ENCODE peak calls at places on chromosomes 1 and 21, in four cellular contexts. P is Calu3, S is upper lobe of left lung, K is heart left ventricle. L is an unnamed sample.

GRCh38 chr1:53137729-53138128 is 4.7 kb downstream of the SLC1A7 start:
- DNase-seq in P (no peak), S (no peak), K (no peak), L (no peak)

GRCh38 chr21:43591468-43592050 is 67.7 kb downstream of the HSF2BP start:
- DNase-seq in K (no peak), P (no peak), S (no peak), L (no peak)

GRCh38 chr1:60598055-60598910 is 484.1 kb upstream of the NFIA start:
- DNase-seq in S (no peak), K (no peak), P (no peak), L (no peak)

GRCh38 chr1:6007318-6008083 is 15.3 kb upstream of the NPHP4 start:
- DNase-seq in P (no peak), S (no peak), K (peak), L (no peak)

GRCh38 chr1:157181258-157181657 is 43.1 kb upstream of the ETV3 start:
- DNase-seq in S (peak), K (no peak), P (no peak), L (no peak)

GRCh38 chr1:229784834-229785233 is 158.8 kb downstream of the URB2 start:
- DNase-seq in P (no peak), S (no peak), K (no peak), L (no peak)

GRCh38 chr1:27574871-27575831 is 28.8 kb downstream of the AHDC1 start:
- DNase-seq in K (peak), P (peak), S (peak), L (no peak)

GRCh38 chr1:12148958-12149790 is 17.6 kb upstream of the TNFRSF1B start:
- DNase-seq in K (no peak), P (no peak), S (no peak), L (no peak)

GRCh38 chr1:169305356-169305755 is 62.2 kb downstream of the NME7 start:
- DNase-seq in K (no peak), P (no peak), S (no peak), L (no peak)

GRCh38 chr21:44428281-44428942 is 26.9 kb upstream of the LRRC3 start:
- DNase-seq in P (peak), S (no peak), K (no peak), L (no peak)

GRCh38 chr1:68229927-68230812 is 2.2 kb downstream of the WLS start:
- DNase-seq in S (peak), K (no peak), P (peak), L (no peak)

GRCh38 chr1:161725888-161726630 is 4.7 kb downstream of the FCRLB start:
- DNase-seq in S (peak), P (peak), K (peak), L (no peak)
- TF ChIP-seq CTCF in S (peak), P (peak), K (no peak), L (peak)

DNA sequence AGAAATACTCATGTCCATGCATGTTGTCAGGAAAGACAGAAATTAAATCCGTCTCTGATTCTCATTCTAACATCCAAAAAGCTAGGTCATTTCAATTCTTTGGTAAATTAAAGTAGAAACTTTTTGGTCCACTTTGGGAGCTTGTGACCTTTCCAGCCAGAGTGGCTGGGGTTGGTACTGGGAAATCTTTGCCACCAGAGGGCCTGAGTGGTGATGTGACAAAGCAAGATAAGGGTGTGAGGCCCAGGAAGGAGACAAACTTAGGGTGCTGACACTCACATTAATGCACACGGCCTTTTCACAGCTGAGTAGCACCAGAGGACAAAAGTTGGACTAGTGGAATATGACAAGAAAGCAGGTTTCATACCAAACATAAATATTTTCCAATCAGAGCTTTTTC is 144.3 kb downstream of the DNM3 start:
- DNase-seq in S (no peak), K (peak), P (peak), L (no peak)
- TF ChIP-seq CTCF in S (no peak), K (no peak), P (peak), L (peak)

DNA sequence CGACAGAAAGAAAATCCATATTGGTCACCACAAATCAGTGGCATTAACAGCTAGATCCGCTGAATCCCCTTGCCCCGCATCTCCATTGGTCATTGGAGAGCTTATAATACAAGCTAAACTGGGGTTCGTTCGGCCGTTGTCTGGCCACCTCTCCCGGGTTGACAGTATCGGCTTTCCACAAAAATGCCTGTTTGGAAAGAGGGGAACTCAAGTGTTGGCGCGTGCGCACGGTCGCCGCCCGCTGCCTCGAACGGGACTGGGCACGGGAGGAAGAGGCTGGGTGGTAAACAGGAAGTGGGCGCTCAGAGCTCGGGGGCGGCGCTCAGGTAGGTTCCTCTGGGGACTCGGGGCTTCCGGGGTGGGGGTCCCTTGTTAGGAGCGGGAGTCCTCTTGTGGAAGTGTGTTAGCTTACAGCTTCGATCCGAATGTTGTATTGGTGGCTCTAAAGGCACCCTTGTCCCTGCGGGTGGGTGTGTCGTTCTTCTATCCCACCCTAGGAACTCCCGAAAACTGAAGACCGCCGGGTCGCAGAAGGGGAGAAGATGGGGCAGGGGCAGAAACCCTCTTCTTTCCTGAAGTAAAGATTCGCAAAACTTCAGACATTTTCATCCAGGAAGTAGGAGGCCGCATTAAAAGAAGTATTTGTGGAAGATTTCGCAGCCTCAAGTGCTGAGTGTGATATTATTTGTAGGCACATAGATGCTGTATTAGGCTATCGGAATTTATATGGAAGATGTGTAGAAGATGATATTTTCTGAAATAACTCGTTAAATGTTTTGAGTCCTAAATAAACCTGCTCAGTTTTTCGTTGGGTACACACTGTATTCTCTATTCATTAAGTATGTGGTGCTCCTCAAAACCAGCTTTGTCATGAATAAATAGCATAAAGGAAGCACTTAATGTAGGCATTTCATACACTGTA is 988 bp downstream of the BROX start:
- DNase-seq in K (peak), S (peak), P (peak), L (peak)
- TF ChIP-seq CTCF in K (no peak), S (no peak), P (no peak), L (no peak)

GRCh38 chr1:57017717-57018116 is 51.9 kb upstream of the C8B start:
- DNase-seq in K (no peak), P (no peak), S (no peak), L (no peak)
- TF ChIP-seq CTCF in K (peak), P (no peak), S (no peak), L (peak)

DNA sequence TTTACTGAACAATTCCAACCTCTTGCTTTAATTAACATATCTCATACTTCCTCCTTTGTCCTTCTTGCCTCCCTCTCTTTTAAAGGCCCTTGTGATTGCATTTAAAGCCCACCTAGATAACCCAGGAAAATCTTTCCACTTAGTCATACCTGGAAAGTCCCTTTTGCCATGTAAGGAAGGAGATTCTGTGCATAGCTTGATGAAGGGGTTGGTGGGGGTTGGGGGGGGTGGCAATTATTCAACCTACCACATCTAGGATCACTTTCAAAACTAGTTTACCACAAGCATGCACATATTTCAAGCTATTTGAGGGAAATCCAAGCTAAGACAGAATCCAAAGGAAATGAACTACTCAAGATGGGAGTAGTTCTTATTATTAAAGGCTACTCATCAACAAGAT is 249.1 kb upstream of the PTBP2 start:
- DNase-seq in K (no peak), S (no peak), P (no peak), L (no peak)
- TF ChIP-seq CTCF in K (no peak), S (no peak), P (no peak), L (no peak)

DNA sequence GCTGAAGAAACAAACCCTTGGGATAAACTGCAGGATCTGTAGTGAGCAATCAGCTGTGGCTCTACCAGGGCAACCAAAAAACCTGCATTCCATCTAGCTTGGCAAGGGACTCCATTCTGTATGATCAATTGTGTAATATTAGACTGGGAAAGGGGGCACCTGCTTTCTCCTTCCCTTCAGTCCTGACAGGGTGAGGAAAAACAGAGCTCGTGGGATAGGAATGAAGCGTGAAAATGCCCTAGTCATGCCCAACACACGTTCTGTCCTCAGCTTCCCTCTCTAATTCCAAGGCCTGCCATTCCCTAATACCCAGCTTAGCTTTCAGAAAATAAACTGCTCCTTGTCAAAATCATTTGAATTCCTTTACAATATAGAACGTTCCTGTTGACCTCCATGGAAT is 442.3 kb downstream of the PLPP3 start:
- DNase-seq in K (no peak), P (no peak), S (no peak), L (no peak)
- TF ChIP-seq CTCF in K (no peak), P (no peak), S (no peak), L (no peak)

DNA sequence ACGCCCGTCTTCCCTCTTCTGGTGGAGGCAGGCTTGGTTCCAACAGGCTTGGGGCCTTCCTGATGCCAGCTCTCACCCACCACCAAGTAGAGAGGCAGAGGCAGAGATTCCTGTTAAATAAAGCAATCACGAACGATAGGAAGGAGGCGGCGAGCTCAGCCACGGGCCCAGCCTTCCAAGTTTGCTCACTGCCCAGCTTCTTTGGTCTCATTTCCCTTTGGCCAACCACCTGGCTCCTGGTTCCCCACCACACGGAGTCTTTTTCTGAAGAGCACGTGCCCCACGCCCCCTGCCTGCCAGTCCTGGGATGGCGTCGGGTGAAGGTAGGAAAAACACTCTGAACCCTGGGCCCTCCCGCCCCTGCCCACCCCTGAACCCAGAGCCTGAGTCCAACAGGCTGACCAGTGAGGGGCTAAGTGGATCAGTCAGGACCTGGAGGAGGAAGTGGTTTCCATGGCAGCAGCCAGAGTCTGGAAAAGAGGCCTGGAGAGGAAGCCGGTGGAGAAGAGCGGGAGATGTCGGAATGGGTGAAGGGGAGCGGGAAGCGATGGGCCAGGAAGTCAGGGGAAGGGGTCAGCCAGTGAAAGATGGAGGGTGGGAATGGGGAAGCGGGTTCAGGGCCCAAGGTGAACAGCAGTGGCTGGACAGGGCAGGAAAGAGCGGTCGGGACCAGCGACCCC is 158.2 kb upstream of the KLHDC7A start:
- DNase-seq in S (no peak), P (no peak), K (no peak), L (no peak)
- TF ChIP-seq CTCF in S (no peak), P (peak), K (peak), L (no peak)

GRCh38 chr1:233639611-233640010 is 25.7 kb downstream of the KCNK1 start:
- DNase-seq in S (no peak), K (no peak), P (no peak), L (no peak)
- TF ChIP-seq CTCF in S (no peak), K (no peak), P (no peak), L (no peak)

DNA sequence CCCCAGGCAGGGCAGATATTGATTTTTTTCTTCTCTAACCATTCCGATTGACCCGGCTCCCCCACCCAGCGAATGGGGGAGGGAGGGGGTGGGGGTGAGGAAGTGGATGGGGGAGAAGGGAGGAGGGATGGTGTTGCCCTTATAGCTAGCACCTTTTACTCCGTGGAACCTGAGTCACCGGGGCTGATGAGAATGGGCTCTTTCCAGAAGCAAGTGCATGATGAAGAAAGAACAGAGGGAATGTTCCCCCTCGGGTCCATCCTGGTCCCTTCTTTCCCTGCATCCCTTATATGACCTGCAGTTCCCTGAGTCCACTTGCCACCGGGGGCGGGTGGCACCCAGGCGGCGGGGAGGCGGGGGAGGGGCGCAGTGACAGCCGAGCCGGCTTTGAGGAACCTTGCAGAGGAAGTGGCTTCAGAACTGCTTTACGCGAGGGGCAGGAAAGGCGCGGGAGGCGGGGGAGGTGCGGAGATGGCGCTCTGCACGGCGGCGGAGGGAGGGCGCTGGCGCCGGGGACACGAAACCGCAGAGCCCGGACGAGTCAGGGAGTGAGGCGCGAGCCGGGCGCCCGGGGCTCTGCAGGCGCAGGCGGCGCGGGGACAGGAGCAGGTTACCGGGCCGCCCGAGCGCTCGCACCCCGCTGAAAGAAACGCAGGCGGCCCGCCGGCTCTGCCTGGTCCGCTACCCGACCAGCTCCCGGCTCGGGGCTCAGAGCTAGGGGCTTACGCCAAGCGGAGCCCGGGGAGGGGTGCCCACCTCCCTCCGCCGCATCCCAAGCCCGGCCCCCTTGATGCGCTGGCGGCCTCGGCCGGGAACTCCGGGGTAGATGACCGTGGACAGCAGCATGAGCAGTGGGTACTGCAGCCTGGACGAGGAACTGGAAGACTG is 49.7 kb downstream of the RASSF5 start:
- DNase-seq in K (peak), S (peak), P (peak), L (no peak)
- TF ChIP-seq CTCF in K (peak), S (no peak), P (no peak), L (no peak)

GRCh38 chr1:161198206-161198876 is 513 bp downstream of the ADAMTS4 start:
- DNase-seq in S (peak), K (peak), P (peak), L (no peak)
- TF ChIP-seq CTCF in S (no peak), K (no peak), P (no peak), L (peak)

L was measured in AG09319.